ENCODE peak calls at places on chromosomes 16 and 17, in four cellular contexts. Y is AG04449, W is adrenal gland, U is MM.1S. R is an unnamed sample.
A peak's percentile ranks its signal among the peaks of the same experiment; 100 is the strongest.

GRCh38 chr16:81413245-81413990 is 31.2 kb upstream of the CMIP start:
- DNase-seq in U (no peak), W (no peak), Y (no peak), R (no peak)

GRCh38 chr17:5115673-5116651 is at the start of gene USP6:
- DNase-seq in Y (no peak), W (no peak), U (no peak), R (no peak)

GRCh38 chr16:88387941-88388627 is 5.3 kb downstream of the ZNF469 start:
- DNase-seq in U (no peak), W (no peak), Y (no peak), R (peak; percentile 44)

GRCh38 chr17:77465358-77466041 is 324.7 kb downstream of the SEC14L1 start:
- DNase-seq in Y (no peak), U (peak; percentile 85), W (peak; percentile 79), R (peak; percentile 75)

GRCh38 chr17:333626-334396 is 18.8 kb downstream of the RPH3AL start:
- DNase-seq in W (peak; percentile 97), Y (no peak), U (no peak), R (peak; percentile 12)

GRCh38 chr17:37607637-37608368 is 1.4 kb downstream of the SYNRG start:
- DNase-seq in Y (no peak), U (peak; percentile 77), W (no peak), R (no peak)

GRCh38 chr17:82095777-82096708 is 2.0 kb downstream of the FASN start:
- DNase-seq in Y (no peak), U (no peak), W (no peak), R (no peak)

GRCh38 chr17:42281571-42282096 is 5.4 kb upstream of the STAT5B start:
- DNase-seq in W (peak; percentile 19), U (no peak), Y (no peak), R (no peak)

GRCh38 chr16:31073073-31073822 is 792 bp downstream of the ZNF668 start:
- DNase-seq in Y (no peak), U (peak; percentile 84), W (peak; percentile 93), R (peak; percentile 94)

GRCh38 chr17:34400301-34400931 is 37.4 kb upstream of the CCL1 start:
- DNase-seq in W (no peak), Y (no peak), U (no peak), R (no peak)

GRCh38 chr16:3597226-3597625 is 14.2 kb downstream of the SLX4 start:
- DNase-seq in Y (no peak), W (no peak), U (no peak), R (no peak)

GRCh38 chr16:54806961-54807360 is 123.7 kb upstream of the IRX5 start:
- DNase-seq in Y (no peak), U (no peak), W (no peak), R (no peak)

GRCh38 chr16:78142784-78143183 is 43.3 kb downstream of the WWOX start:
- DNase-seq in Y (no peak), U (no peak), W (no peak), R (peak; percentile 80)

GRCh38 chr16:88478889-88479794 is 26.1 kb downstream of the ZFPM1 start:
- DNase-seq in W (no peak), Y (no peak), U (no peak), R (no peak)

GRCh38 chr16:81737885-81738536 is 41.1 kb upstream of the PLCG2 start:
- DNase-seq in W (peak; percentile 80), U (peak; percentile 64), Y (no peak), R (peak; percentile 64)

GRCh38 chr17:78818932-78819331 is 21.7 kb downstream of the USP36 start:
- DNase-seq in Y (no peak), W (no peak), U (no peak), R (no peak)

GRCh38 chr16:4506450-4506849 is 30.3 kb downstream of the HMOX2 start:
- DNase-seq in W (peak; percentile 77), U (peak; percentile 81), Y (no peak), R (peak; percentile 78)

GRCh38 chr17:55440391-55440790 is 18.8 kb upstream of the MMD start:
- DNase-seq in W (no peak), U (no peak), Y (no peak), R (no peak)

GRCh38 chr17:68576811-68577551 is 24.2 kb downstream of the FAM20A start:
- DNase-seq in U (no peak), Y (no peak), W (no peak), R (peak; percentile 13)

GRCh38 chr16:66420396-66420795 is 6.7 kb upstream of the BEAN1 start:
- DNase-seq in U (no peak), W (no peak), Y (no peak), R (peak; percentile 19)

GRCh38 chr16:48194828-48195566 is 39.2 kb upstream of the ABCC12 start:
- DNase-seq in U (no peak), W (no peak), Y (peak; percentile 5), R (peak; percentile 53)

GRCh38 chr16:84532299-84532724 is 27.9 kb upstream of the MEAK7 start:
- DNase-seq in U (no peak), W (peak; percentile 86), Y (peak; percentile 92), R (peak; percentile 87)

GRCh38 chr16:87343753-87344050 is 26.5 kb upstream of the C16orf95 start:
- DNase-seq in W (no peak), U (no peak), Y (no peak), R (no peak)

GRCh38 chr17:8173056-8173870 is 2.9 kb downstream of the TMEM107 start:
- DNase-seq in Y (peak; percentile 91), U (peak; percentile 97), W (peak; percentile 90), R (peak; percentile 98)

GRCh38 chr16:8355714-8356113 is 234.6 kb downstream of the TMEM114 start:
- DNase-seq in Y (no peak), W (no peak), U (no peak), R (no peak)

GRCh38 chr17:33258291-33258690 is 34.8 kb downstream of the ASIC2 start:
- DNase-seq in U (no peak), W (no peak), Y (no peak), R (no peak)

GRCh38 chr16:31134625-31135534 is 647 bp downstream of the PRSS8 start:
- DNase-seq in U (no peak), W (no peak), Y (no peak), R (no peak)

GRCh38 chr16:85570213-85570734 is 42.8 kb upstream of the GSE1 start:
- DNase-seq in W (no peak), Y (no peak), U (peak; percentile 72), R (no peak)

GRCh38 chr16:75019586-75019985 is 20.8 kb downstream of the ZNRF1 start:
- DNase-seq in W (no peak), Y (no peak), U (no peak), R (no peak)

GRCh38 chr17:31373150-31374082 is 18.1 kb upstream of the RAB11FIP4 start:
- DNase-seq in Y (peak; percentile 7), W (no peak), U (peak; percentile 74), R (peak; percentile 71)

GRCh38 chr17:36837616-36838272 is 99.5 kb upstream of the LHX1 start:
- DNase-seq in W (no peak), U (no peak), Y (no peak), R (no peak)

GRCh38 chr17:14833201-14833773 is 431.8 kb downstream of the PMP22 start:
- DNase-seq in U (no peak), W (no peak), Y (peak; percentile 59), R (peak; percentile 56)

GRCh38 chr17:59366040-59366757 is 34.7 kb downstream of the YPEL2 start:
- DNase-seq in W (peak; percentile 42), Y (no peak), U (no peak), R (no peak)

GRCh38 chr17:38919316-38920078 is 5.9 kb upstream of the LASP1NB start:
- DNase-seq in U (no peak), W (no peak), Y (no peak), R (no peak)

GRCh38 chr17:61635913-61636432 is 45.0 kb upstream of the NACA2 start:
- DNase-seq in W (peak; percentile 34), U (peak; percentile 62), Y (no peak), R (peak; percentile 57)

GRCh38 chr16:14371778-14372431 is 258.2 kb downstream of the PARN start:
- DNase-seq in Y (no peak), U (no peak), W (no peak), R (no peak)

GRCh38 chr17:71118039-71118438 is 948.7 kb downstream of the KCNJ2 start:
- DNase-seq in U (peak; percentile 16), Y (no peak), W (no peak), R (peak; percentile 33)

DNA sequence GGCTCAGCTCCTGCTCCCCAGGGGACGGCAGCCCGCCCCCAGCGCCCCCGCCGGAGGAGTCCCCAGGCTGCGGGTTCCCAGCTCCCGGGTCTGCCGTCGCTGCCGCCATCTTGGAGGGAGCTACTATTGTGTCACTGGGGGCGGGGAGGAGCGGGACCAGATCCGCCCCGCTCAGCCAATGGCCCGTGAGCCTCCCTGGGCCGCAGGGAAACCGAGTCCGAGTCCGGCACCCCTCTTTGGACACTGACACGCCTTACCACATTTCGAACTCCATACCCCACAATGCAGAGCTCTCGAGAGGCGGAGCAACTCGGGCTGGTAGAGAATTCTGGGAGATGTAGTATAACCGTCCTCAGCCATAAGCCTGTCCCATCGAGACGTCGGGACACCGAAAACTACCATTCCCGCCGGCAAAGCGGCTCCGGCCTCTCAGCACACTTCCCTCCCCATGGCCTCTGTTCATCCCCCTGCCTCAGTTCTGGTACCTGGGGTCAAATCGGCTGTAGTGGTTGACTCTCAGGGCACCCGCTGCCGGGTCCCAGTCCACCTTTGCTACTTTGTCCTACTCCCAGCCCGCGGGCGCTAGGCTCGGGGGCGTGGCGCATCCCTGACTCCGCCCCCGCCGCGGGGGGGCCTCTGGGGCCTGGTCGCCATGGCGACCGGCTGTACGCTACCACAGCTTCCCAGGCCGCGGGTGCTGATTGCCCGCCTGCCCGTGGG is at the start of the genes RANBP10 and TSNAXIP1:
- DNase-seq in U (peak; percentile 99), Y (peak; percentile 92), W (peak; percentile 99), R (peak; percentile 99)
- H3K4me3 ChIP-seq in U (peak within 1 kb of the TSS; percentile 89), Y (peak within 1 kb of the TSS; percentile 98), W (peak within 1 kb of the TSS; percentile 99), R (peak within 1 kb of the TSS; percentile 97)

GRCh38 chr17:11922634-11923033 is 74.6 kb downstream of the ZNF18 start:
- DNase-seq in W (no peak), U (no peak), Y (no peak), R (no peak)
- TF ChIP-seq CTCF in W (no peak), U (no peak), Y (no peak), R (no peak)

GRCh38 chr16:1448536-1449116 is 4.3 kb upstream of the CCDC154 start:
- DNase-seq in Y (no peak), W (no peak), U (no peak), R (no peak)

GRCh38 chr16:1450218-1450617 is 5.9 kb upstream of the CCDC154 start:
- DNase-seq in Y (no peak), W (no peak), U (no peak), R (no peak)

GRCh38 chr16:1449201-1449788 is 4.9 kb upstream of the CCDC154 start:
- DNase-seq in W (no peak), Y (no peak), U (no peak), R (no peak)

GRCh38 chr16:1446296-1447080 is 2.1 kb upstream of the CCDC154 start:
- DNase-seq in U (no peak), W (no peak), Y (no peak), R (no peak)

GRCh38 chr16:1447965-1448364 is 3.6 kb upstream of the CCDC154 start:
- DNase-seq in U (no peak), Y (no peak), W (no peak), R (no peak)
- H3K4me3 ChIP-seq in U (no peak overlapping the region), Y (no peak overlapping the region), W (no peak overlapping the region), R (no peak overlapping the region)

DNA sequence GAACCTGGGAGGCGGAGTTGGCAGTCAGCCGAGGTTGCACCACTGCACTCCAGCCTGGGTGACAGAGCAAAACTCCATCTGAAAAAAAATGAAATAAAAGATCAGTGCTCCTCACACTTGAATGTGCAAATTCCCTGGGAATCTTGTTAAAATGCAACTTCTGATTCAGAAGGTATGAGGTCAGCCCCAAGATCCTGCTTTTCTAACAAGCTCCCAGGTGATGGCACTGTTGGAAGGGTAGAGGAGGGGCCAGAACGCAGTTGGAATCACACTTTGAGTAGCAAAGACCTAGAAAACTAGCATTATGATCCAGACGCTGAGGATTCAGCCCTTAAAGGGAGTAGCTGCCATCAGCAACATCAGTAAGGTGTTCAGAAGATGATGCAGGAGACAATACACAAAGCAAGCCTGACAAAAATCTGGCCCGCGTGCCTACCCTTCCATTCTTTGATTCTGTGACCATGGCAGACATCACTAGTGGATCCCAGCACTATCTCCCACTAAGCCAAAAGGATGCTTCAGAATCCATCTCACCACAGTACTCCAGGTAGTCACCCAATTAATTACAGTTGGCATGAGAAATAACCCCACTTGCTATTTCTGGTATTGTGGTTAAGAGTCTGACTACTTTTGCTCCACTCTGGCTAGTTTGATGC is 33.1 kb upstream of the MEIOC start:
- DNase-seq in W (no peak), U (peak; percentile 27), Y (no peak), R (peak; percentile 34)
- TF ChIP-seq CTCF in W (no peak), U (no peak), Y (no peak), R (no peak)